ENCODE peak calls at places on chromosome 7, in seven cellular contexts. One of them, this sample, is unnamed.

GRCh38 chr7:28510022-28510367 is 97.7 kb downstream of the CREB5 start:
- DNase-seq in mesenchymal stem cell: no peak
- DNase-seq in H9: no peak
- DNase-seq in IMR-90: no peak
- DNase-seq in neuronal stem cell: no peak
- DNase-seq in mesendoderm: no peak
- DNase-seq in H1: no peak
- DNase-seq in this sample: no peak

GRCh38 chr7:140485463-140486265 is 6.4 kb upstream of the MKRN1 start:
- DNase-seq in IMR-90: no peak
- DNase-seq in H1: no peak
- DNase-seq in mesenchymal stem cell: no peak
- DNase-seq in mesendoderm: peak
- DNase-seq in neuronal stem cell: no peak
- DNase-seq in H9: peak
- DNase-seq in this sample: no peak

GRCh38 chr7:1074593-1075431 is 13.1 kb upstream of the GPER1 start:
- DNase-seq in H9: no peak
- DNase-seq in neuronal stem cell: no peak
- DNase-seq in mesenchymal stem cell: no peak
- DNase-seq in H1: no peak
- DNase-seq in mesendoderm: no peak
- DNase-seq in IMR-90: no peak
- DNase-seq in this sample: no peak

GRCh38 chr7:106776618-106777347 is 88.3 kb upstream of the PIK3CG start:
- DNase-seq in mesendoderm: no peak
- DNase-seq in H1: no peak
- DNase-seq in H9: no peak
- DNase-seq in mesenchymal stem cell: no peak
- DNase-seq in IMR-90: no peak
- DNase-seq in neuronal stem cell: no peak
- DNase-seq in this sample: no peak

GRCh38 chr7:137760111-137760510 is 86.7 kb downstream of the DGKI start:
- DNase-seq in H1: no peak
- DNase-seq in IMR-90: no peak
- DNase-seq in mesenchymal stem cell: no peak
- DNase-seq in neuronal stem cell: peak
- DNase-seq in H9: peak
- DNase-seq in mesendoderm: peak
- DNase-seq in this sample: peak

GRCh38 chr7:35605760-35606159 is 89.2 kb downstream of the HERPUD2 start:
- DNase-seq in IMR-90: peak
- DNase-seq in H1: no peak
- DNase-seq in mesendoderm: no peak
- DNase-seq in H9: no peak
- DNase-seq in neuronal stem cell: no peak
- DNase-seq in mesenchymal stem cell: peak
- DNase-seq in this sample: no peak

GRCh38 chr7:113392421-113392820 is 274.1 kb upstream of the SMIM30 start:
- DNase-seq in neuronal stem cell: no peak
- DNase-seq in mesendoderm: no peak
- DNase-seq in mesenchymal stem cell: no peak
- DNase-seq in H9: no peak
- DNase-seq in H1: no peak
- DNase-seq in IMR-90: no peak
- DNase-seq in this sample: no peak

GRCh38 chr7:1291040-1291689 is 58.5 kb downstream of the UNCX start:
- DNase-seq in IMR-90: no peak
- DNase-seq in H1: no peak
- DNase-seq in neuronal stem cell: no peak
- DNase-seq in mesenchymal stem cell: no peak
- DNase-seq in H9: no peak
- DNase-seq in mesendoderm: peak
- DNase-seq in this sample: no peak

GRCh38 chr7:120452665-120453064 is 179.7 kb downstream of the KCND2 start:
- DNase-seq in H1: no peak
- DNase-seq in mesenchymal stem cell: no peak
- DNase-seq in IMR-90: no peak
- DNase-seq in neuronal stem cell: no peak
- DNase-seq in mesendoderm: no peak
- DNase-seq in H9: no peak
- DNase-seq in this sample: no peak

GRCh38 chr7:39493929-39494328 is 72.3 kb upstream of the YAE1 start:
- DNase-seq in H1: no peak
- DNase-seq in mesendoderm: no peak
- DNase-seq in H9: no peak
- DNase-seq in neuronal stem cell: no peak
- DNase-seq in IMR-90: no peak
- DNase-seq in mesenchymal stem cell: no peak
- DNase-seq in this sample: no peak

GRCh38 chr7:30252885-30253795 is 31.3 kb upstream of the ZNRF2 start:
- DNase-seq in H9: no peak
- DNase-seq in mesenchymal stem cell: no peak
- DNase-seq in H1: no peak
- DNase-seq in mesendoderm: no peak
- DNase-seq in neuronal stem cell: no peak
- DNase-seq in IMR-90: no peak
- DNase-seq in this sample: peak

GRCh38 chr7:110868458-110868857 is 222.5 kb upstream of the LRRN3 start:
- DNase-seq in neuronal stem cell: no peak
- DNase-seq in H9: no peak
- DNase-seq in IMR-90: no peak
- DNase-seq in mesenchymal stem cell: peak
- DNase-seq in mesendoderm: no peak
- DNase-seq in H1: no peak
- DNase-seq in this sample: no peak

GRCh38 chr7:84202855-84203254 is 8.3 kb upstream of the SEMA3A start:
- DNase-seq in H1: no peak
- DNase-seq in mesenchymal stem cell: no peak
- DNase-seq in mesendoderm: peak
- DNase-seq in neuronal stem cell: no peak
- DNase-seq in IMR-90: no peak
- DNase-seq in H9: no peak
- DNase-seq in this sample: no peak

GRCh38 chr7:6729492-6730342 is 23.0 kb upstream of the ZNF12 start:
- DNase-seq in H1: peak
- DNase-seq in IMR-90: peak
- DNase-seq in mesenchymal stem cell: peak
- DNase-seq in neuronal stem cell: peak
- DNase-seq in mesendoderm: peak
- DNase-seq in H9: peak
- DNase-seq in this sample: peak

GRCh38 chr7:22866965-22867364 is 44.3 kb upstream of the TOMM7 start:
- DNase-seq in IMR-90: peak
- DNase-seq in H9: no peak
- DNase-seq in mesendoderm: no peak
- DNase-seq in mesenchymal stem cell: no peak
- DNase-seq in neuronal stem cell: no peak
- DNase-seq in H1: no peak
- DNase-seq in this sample: no peak

GRCh38 chr7:64277630-64278029 is 36.1 kb upstream of the ZNF736 start:
- DNase-seq in mesendoderm: no peak
- DNase-seq in IMR-90: no peak
- DNase-seq in neuronal stem cell: no peak
- DNase-seq in H1: no peak
- DNase-seq in H9: no peak
- DNase-seq in mesenchymal stem cell: no peak
- DNase-seq in this sample: no peak

GRCh38 chr7:84219310-84219709 is 24.7 kb upstream of the SEMA3A start:
- DNase-seq in mesenchymal stem cell: no peak
- DNase-seq in H9: no peak
- DNase-seq in mesendoderm: no peak
- DNase-seq in H1: no peak
- DNase-seq in neuronal stem cell: no peak
- DNase-seq in IMR-90: no peak
- DNase-seq in this sample: no peak

GRCh38 chr7:55571534-55572377 is 546 bp downstream of the VOPP1 start:
- DNase-seq in H9: peak
- DNase-seq in IMR-90: peak
- DNase-seq in mesenchymal stem cell: peak
- DNase-seq in H1: no peak
- DNase-seq in neuronal stem cell: peak
- DNase-seq in mesendoderm: peak
- DNase-seq in this sample: peak

GRCh38 chr7:221996-222715 is 29.8 kb downstream of the FAM20C start:
- DNase-seq in IMR-90: no peak
- DNase-seq in H1: no peak
- DNase-seq in mesenchymal stem cell: no peak
- DNase-seq in neuronal stem cell: no peak
- DNase-seq in H9: no peak
- DNase-seq in mesendoderm: no peak
- DNase-seq in this sample: no peak

GRCh38 chr7:50552139-50552538 is 13.1 kb downstream of the DDC start:
- DNase-seq in mesendoderm: no peak
- DNase-seq in mesenchymal stem cell: no peak
- DNase-seq in IMR-90: no peak
- DNase-seq in H1: no peak
- DNase-seq in neuronal stem cell: no peak
- DNase-seq in H9: no peak
- DNase-seq in this sample: no peak

GRCh38 chr7:101650579-101651081 is 21.5 kb upstream of the MYL10 start:
- DNase-seq in IMR-90: no peak
- DNase-seq in mesenchymal stem cell: peak
- DNase-seq in H1: no peak
- DNase-seq in neuronal stem cell: no peak
- DNase-seq in mesendoderm: no peak
- DNase-seq in H9: no peak
- DNase-seq in this sample: no peak

GRCh38 chr7:112204776-112205347 is 1.3 kb downstream of the DOCK4 start:
- DNase-seq in neuronal stem cell: no peak
- DNase-seq in H1: no peak
- DNase-seq in H9: no peak
- DNase-seq in mesendoderm: no peak
- DNase-seq in IMR-90: no peak
- DNase-seq in mesenchymal stem cell: peak
- DNase-seq in this sample: peak

GRCh38 chr7:150340024-150340749 is 1.2 kb downstream of the RARRES2 start:
- DNase-seq in neuronal stem cell: no peak
- DNase-seq in mesenchymal stem cell: peak
- DNase-seq in H9: no peak
- DNase-seq in H1: no peak
- DNase-seq in IMR-90: peak
- DNase-seq in mesendoderm: peak
- DNase-seq in this sample: peak

GRCh38 chr7:138460649-138461607 is 869 bp downstream of the TRIM24 start:
- DNase-seq in IMR-90: peak
- DNase-seq in H9: peak
- DNase-seq in neuronal stem cell: peak
- DNase-seq in mesendoderm: peak
- DNase-seq in H1: no peak
- DNase-seq in mesenchymal stem cell: peak
- DNase-seq in this sample: peak

GRCh38 chr7:27185708-27186449 is 847 bp upstream of the HOXA11 start:
- DNase-seq in IMR-90: no peak
- DNase-seq in mesenchymal stem cell: peak
- DNase-seq in neuronal stem cell: no peak
- DNase-seq in mesendoderm: no peak
- DNase-seq in H1: no peak
- DNase-seq in H9: peak
- DNase-seq in this sample: no peak

DNA sequence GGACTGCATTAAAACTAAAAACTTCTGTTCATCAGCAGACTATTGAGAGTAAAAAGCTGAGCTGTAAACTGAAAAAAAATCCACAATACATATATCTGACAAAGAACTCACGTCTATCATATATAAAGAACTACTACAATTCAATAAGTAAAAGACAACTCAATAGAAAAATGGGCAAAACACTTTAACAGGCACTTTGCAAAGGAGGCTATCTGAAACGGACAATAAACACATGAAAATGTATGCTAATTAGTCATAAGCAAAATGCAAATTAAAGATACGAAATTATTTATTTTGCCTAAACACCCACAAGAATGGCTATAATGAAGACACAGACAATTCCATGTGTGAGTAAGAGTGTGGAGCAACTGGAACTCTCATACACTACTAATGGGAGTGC is 18.1 kb downstream of the CARD11 start:
- DNase-seq in mesenchymal stem cell: no peak
- DNase-seq in H1: no peak
- DNase-seq in neuronal stem cell: no peak
- DNase-seq in IMR-90: no peak
- DNase-seq in H9: no peak
- DNase-seq in mesendoderm: no peak
- DNase-seq in this sample: no peak
- H4K8ac ChIP-seq in mesenchymal stem cell: no peak
- H4K8ac ChIP-seq in H1: no peak
- H4K8ac ChIP-seq in neuronal stem cell: no peak
- H4K8ac ChIP-seq in IMR-90: no peak
- H4K8ac ChIP-seq in H9: no peak
- H4K8ac ChIP-seq in mesendoderm: no peak
- H4K8ac ChIP-seq in this sample: no peak

DNA sequence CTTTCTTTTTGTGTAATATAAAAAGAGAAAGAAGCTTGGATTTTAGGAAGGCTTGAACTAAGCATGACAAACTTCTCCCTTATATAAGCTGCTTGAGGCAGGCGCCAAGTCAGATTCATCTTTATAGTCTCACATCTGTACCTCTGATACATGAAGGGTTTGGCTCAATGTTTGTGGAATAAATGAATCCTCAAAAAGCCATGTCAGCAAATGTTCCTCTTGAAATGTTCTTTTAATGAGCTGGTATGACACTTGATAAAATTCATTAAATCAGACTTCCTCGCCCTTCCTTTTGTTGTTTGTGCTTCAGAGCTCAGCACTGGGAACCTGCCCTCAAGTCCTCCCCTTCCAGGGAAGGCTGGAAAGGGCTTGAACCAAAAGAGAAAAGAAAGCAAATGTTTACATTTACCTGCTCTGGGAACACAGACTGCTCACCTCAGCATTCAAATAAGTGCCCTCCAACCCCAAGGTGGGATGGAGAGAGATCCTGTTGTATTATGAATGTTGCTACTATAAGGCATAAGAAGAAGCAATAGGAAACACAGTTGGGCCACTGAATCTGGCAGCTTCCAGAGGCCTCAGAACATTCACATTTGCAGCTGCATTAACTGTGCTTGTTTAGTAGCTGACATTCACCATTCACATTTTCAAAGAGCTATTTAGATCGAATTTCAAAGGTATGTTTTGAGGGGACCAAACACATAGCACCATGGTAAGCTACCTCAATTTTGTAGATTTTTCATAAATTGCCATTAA is 212.6 kb downstream of the CACNA2D1 start:
- DNase-seq in mesendoderm: no peak
- DNase-seq in H9: no peak
- DNase-seq in mesenchymal stem cell: no peak
- DNase-seq in neuronal stem cell: no peak
- DNase-seq in IMR-90: no peak
- DNase-seq in H1: no peak
- DNase-seq in this sample: no peak
- H2BK5ac ChIP-seq in mesendoderm: no peak
- H2BK5ac ChIP-seq in H9: no peak
- H2BK5ac ChIP-seq in mesenchymal stem cell: no peak
- H2BK5ac ChIP-seq in neuronal stem cell: no peak
- H2BK5ac ChIP-seq in IMR-90: no peak
- H2BK5ac ChIP-seq in H1: no peak
- H2BK5ac ChIP-seq in this sample: no peak

GRCh38 chr7:124089621-124090020 is 56.8 kb upstream of the TMEM229A start:
- DNase-seq in mesendoderm: no peak
- DNase-seq in H9: no peak
- DNase-seq in H1: no peak
- DNase-seq in neuronal stem cell: no peak
- DNase-seq in mesenchymal stem cell: no peak
- DNase-seq in IMR-90: no peak
- DNase-seq in this sample: no peak
- H4K8ac ChIP-seq in mesendoderm: no peak
- H4K8ac ChIP-seq in H9: no peak
- H4K8ac ChIP-seq in H1: no peak
- H4K8ac ChIP-seq in neuronal stem cell: no peak
- H4K8ac ChIP-seq in mesenchymal stem cell: no peak
- H4K8ac ChIP-seq in IMR-90: no peak
- H4K8ac ChIP-seq in this sample: no peak

GRCh38 chr7:73345538-73345937 is 17.6 kb downstream of the FKBP6 start:
- DNase-seq in H1: no peak
- DNase-seq in mesendoderm: no peak
- DNase-seq in H9: no peak
- DNase-seq in neuronal stem cell: no peak
- DNase-seq in mesenchymal stem cell: no peak
- DNase-seq in IMR-90: no peak
- DNase-seq in this sample: no peak
- H2BK5ac ChIP-seq in H1: no peak
- H2BK5ac ChIP-seq in mesendoderm: no peak
- H2BK5ac ChIP-seq in H9: no peak
- H2BK5ac ChIP-seq in neuronal stem cell: no peak
- H2BK5ac ChIP-seq in mesenchymal stem cell: no peak
- H2BK5ac ChIP-seq in IMR-90: no peak
- H2BK5ac ChIP-seq in this sample: no peak

This sample was measured in trophoblast cell.